ENCODE peak calls at places on chromosomes 12 and 14, in five cellular contexts. O is CD4-positive, CD25-positive, alpha-beta regulatory T cell; Q is tibial nerve; A is A549; L is ovary. H is an unnamed sample.
A peak's percentile ranks its signal among the peaks of the same experiment; 100 is the strongest.

GRCh38 chr14:64641760-64642159 is 62.5 kb upstream of the PLEKHG3 start:
- DNase-seq in O (no peak), Q (no peak), A (no peak), L (no peak), H (no peak)

GRCh38 chr14:94936411-94936892 is 166.5 kb upstream of the GSC start:
- DNase-seq in O (no peak), Q (peak; percentile 35), A (no peak), L (peak; percentile 72), H (no peak)

GRCh38 chr12:32217354-32218310 is 111.0 kb downstream of the BICD1 start:
- DNase-seq in O (no peak), Q (no peak), A (peak; percentile 11), L (no peak), H (no peak)

GRCh38 chr14:63951025-63951424 is 98.2 kb downstream of the SYNE2 start:
- DNase-seq in O (no peak), Q (no peak), A (no peak), L (no peak), H (no peak)

GRCh38 chr14:43116341-43116740 is 1390.7 kb downstream of the FSCB start:
- DNase-seq in O (no peak), Q (no peak), A (no peak), L (no peak), H (no peak)

GRCh38 chr14:31692376-31692781 is 131.2 kb downstream of the NUBPL start:
- DNase-seq in O (no peak), Q (no peak), A (no peak), L (no peak), H (no peak)

GRCh38 chr14:22159049-22159448 is 430.0 kb downstream of the DAD1 start:
- DNase-seq in O (no peak), Q (no peak), A (no peak), L (no peak), H (no peak)

GRCh38 chr14:94000986-94001385 is 3.9 kb downstream of the CCDC197 start:
- DNase-seq in O (no peak), Q (no peak), A (no peak), L (no peak), H (no peak)

GRCh38 chr14:92759300-92759678 is 10.9 kb upstream of the LGMN start:
- DNase-seq in O (peak; percentile 69), Q (no peak), A (no peak), L (no peak), H (no peak)

GRCh38 chr12:104426926-104427546 is 29.7 kb upstream of the CHST11 start:
- DNase-seq in O (no peak), Q (no peak), A (no peak), L (no peak), H (no peak)

GRCh38 chr12:115413626-115414025 is 729.7 kb upstream of the TBX3 start:
- DNase-seq in O (no peak), Q (no peak), A (no peak), L (no peak), H (no peak)

GRCh38 chr12:2376855-2377657 is 324.3 kb downstream of the CACNA1C start:
- DNase-seq in O (no peak), Q (no peak), A (no peak), L (no peak), H (no peak)

GRCh38 chr12:123043536-123044001 is 63.1 kb downstream of the ARL6IP4 start:
- DNase-seq in O (peak; percentile 83), Q (peak; percentile 63), A (peak; percentile 83), L (peak; percentile 90), H (peak; percentile 57)

GRCh38 chr12:132218519-132218860 is 74.2 kb downstream of the NOC4L start:
- DNase-seq in O (no peak), Q (no peak), A (no peak), L (no peak), H (peak; percentile 7)

GRCh38 chr12:75870878-75871277 is 160.7 kb downstream of the PHLDA1 start:
- DNase-seq in O (no peak), Q (no peak), A (no peak), L (no peak), H (no peak)

GRCh38 chr12:130832561-130833209 is 6.4 kb downstream of the STX2 start:
- DNase-seq in O (no peak), Q (no peak), A (no peak), L (no peak), H (no peak)

GRCh38 chr14:68644101-68644500 is 148.8 kb downstream of the ZFP36L1 start:
- DNase-seq in O (no peak), Q (no peak), A (no peak), L (no peak), H (no peak)

GRCh38 chr12:105483691-105484090 is 153.2 kb downstream of the C12orf75 start:
- DNase-seq in O (no peak), Q (no peak), A (no peak), L (no peak), H (no peak)

GRCh38 chr14:57575482-57575881 is 81.8 kb upstream of the CCDC198 start:
- DNase-seq in O (no peak), Q (no peak), A (no peak), L (no peak), H (no peak)

GRCh38 chr12:120262852-120263724 is 2.4 kb downstream of the PXN start:
- DNase-seq in O (no peak), Q (no peak), A (no peak), L (no peak), H (no peak)

GRCh38 chr12:113961921-113962710 is 4.0 kb downstream of the RBM19 start:
- DNase-seq in O (peak; percentile 53), Q (no peak), A (no peak), L (no peak), H (no peak)

GRCh38 chr14:105894978-105895881 is 368.8 kb downstream of the TMEM121 start:
- DNase-seq in O (no peak), Q (peak; percentile 6), A (no peak), L (peak; percentile 1), H (no peak)

GRCh38 chr12:19641235-19642080 is 202.2 kb downstream of the AEBP2 start:
- DNase-seq in O (no peak), Q (no peak), A (no peak), L (no peak), H (no peak)

GRCh38 chr14:81366259-81366658 is 33.9 kb downstream of the STON2 start:
- DNase-seq in O (no peak), Q (no peak), A (peak; percentile 7), L (no peak), H (no peak)

GRCh38 chr14:53953828-53954550 is 2.6 kb downstream of the BMP4 start:
- DNase-seq in O (peak; percentile 6), Q (no peak), A (peak; percentile 38), L (peak; percentile 66), H (no peak)

GRCh38 chr14:104855532-104856090 is 9.5 kb upstream of the CEP170B start:
- DNase-seq in O (no peak), Q (no peak), A (no peak), L (no peak), H (no peak)

GRCh38 chr12:53231859-53232640 is at the start of gene RARG:
- DNase-seq in O (peak; percentile 69), Q (peak; percentile 48), A (peak; percentile 87), L (peak; percentile 77), H (peak; percentile 73)

GRCh38 chr14:105014032-105014431 is 6.9 kb downstream of the CDCA4 start:
- DNase-seq in O (no peak), Q (no peak), A (no peak), L (no peak), H (no peak)

DNA sequence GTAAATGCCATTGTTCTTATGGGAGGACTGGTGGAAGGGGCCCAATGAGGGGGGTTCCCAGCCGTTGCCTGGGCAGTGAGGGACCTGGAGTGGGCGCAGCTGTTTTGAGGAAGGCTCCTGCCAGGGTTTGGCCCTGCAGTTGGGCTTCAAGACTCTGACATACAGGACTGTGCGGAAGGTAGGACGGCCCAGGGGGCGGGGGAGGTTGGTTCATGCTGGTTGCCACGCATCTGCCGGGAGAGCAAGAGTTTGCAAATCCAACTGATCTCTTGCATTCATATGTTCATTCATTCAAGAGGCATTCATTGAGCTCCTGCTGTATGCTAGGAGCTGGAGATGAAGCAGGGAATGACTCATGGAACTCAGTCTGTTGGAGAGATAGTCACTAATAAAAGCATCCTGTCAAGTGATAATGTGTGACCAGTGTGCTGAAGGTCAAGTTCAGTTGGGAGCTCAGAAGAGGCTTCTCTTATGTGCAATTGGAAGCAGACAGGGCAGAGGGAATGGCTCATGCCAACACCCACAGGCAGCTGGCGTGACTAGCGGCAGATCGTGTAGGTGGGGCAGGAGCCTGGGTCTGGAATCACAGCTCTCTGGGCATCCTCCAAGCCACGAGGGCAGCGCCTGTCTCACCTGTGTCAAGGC is 7.8 kb downstream of the SH2B3 start:
- DNase-seq in O (no peak), Q (no peak), A (no peak), L (no peak), H (no peak)
- H3K27ac ChIP-seq in O (no peak overlapping the region), Q (peak overlapping the region; percentile 95), A (no peak overlapping the region), L (no peak overlapping the region), H (no peak overlapping the region)

DNA sequence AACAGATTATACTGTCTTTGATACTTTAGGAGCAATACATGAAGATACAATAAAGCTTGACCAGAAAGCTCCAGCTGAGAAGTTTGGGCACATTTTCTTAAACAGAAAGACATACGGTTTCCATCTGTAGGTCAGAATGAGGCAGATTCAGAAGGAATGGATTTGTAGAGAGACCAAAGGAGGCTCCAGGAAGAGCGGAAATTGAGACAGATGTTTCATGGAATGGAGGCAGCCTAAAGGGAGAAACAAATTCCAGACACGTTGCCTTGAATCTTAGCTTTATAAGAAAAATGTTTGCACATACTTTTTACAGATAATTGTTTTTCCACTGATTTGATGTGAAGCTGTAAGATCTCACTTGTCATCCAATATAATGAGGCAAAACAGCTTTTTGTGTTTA is 24.8 kb downstream of the EPYC start:
- DNase-seq in O (no peak), Q (no peak), A (no peak), L (no peak), H (no peak)
- H3K4me1 ChIP-seq in O (no peaks in the 10 kb centered on the region), Q (no peaks in the 10 kb centered on the region), A (no peaks in the 10 kb centered on the region), L (peaks cover 2% of the 10 kb centered on the region), H (no peaks in the 10 kb centered on the region)

DNA sequence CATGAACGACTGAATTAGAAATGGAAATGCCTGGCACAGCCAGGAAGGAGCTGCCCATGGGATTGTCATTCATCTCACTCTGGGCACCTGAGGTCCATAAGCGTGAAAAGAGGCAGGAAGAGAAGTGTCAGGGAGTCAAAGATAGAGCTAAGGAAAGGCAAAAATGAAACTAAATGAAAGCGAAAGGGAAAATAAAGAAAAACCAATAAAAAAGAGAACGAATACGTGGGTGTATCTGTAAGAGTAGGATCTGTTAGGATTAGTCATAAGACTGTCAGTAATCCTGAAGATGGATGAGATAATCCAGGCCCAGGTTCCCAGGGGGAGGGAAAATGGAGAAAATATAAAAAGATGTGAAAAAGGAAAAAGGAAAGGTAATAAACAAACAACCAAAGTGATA is 23.5 kb downstream of the MEG3 start:
- DNase-seq in O (peak; percentile 39), Q (no peak), A (no peak), L (no peak), H (no peak)
- H3K9me3 ChIP-seq in O (no peaks in the 10 kb centered on the region), Q (no peaks in the 10 kb centered on the region), A (no peaks in the 10 kb centered on the region), L (no peaks in the 10 kb centered on the region), H (no peaks in the 10 kb centered on the region)

DNA sequence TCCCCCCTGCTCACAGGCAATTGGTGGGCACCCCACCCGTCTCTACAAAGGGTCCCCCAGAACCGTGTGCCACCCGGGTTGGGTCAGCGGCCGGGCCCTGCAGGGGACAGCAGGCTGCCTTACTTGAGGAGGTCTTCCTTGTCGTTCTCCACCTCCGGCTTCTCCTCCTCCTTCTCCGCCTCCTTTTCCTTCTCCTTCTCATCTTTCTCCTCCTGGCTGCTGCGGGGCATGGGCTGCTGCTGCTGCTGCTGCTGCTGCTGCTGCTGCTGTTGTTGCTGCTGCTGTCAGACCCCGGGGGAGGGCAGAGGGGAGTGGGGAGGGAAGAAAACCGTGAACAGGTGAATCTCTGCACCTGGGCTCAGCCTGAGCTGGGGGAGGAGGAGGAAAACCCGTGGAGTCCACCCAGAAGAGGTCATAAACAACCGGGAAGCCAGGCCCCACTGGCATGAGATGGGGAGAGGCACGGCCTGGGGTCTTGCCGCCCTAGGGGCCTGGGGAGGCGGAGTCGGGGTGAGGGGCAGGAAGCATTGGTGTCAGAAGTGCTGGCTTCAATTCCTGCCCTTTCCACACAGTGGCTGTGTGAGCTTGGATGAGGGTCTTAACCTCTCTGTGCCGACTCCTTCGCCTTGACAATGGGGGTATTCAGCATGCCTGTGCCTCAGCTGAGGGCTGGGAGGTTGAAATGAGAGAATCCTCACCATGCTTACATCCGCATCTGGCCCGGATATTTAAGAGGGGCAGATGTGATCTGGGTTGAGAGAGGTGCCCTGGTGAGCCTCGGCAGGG is 107.6 kb downstream of the RFLNA start:
- DNase-seq in O (no peak), Q (no peak), A (no peak), L (no peak), H (no peak)
- H3K27ac ChIP-seq in O (no peak overlapping the region), Q (peak overlapping the region; percentile 84), A (no peak overlapping the region), L (peak overlapping the region; percentile 65), H (no peak overlapping the region)

H was measured in CD8-positive, alpha-beta T cell.